ENCODE peak calls at places on chromosome 3, in seven cellular contexts. S, C, X, R, P, J and Z are unnamed samples.

GRCh38 chr3:181316481-181316880 is 326.9 kb upstream of the DNAJC19 start:
- DNase-seq in S (no peak), C (no peak), X (no peak), R (no peak), P (no peak), J (no peak), Z (no peak)

GRCh38 chr3:15330031-15330596 is 2.3 kb downstream of the SH3BP5 start:
- DNase-seq in S (no peak), C (peak; percentile 41), X (no peak), R (peak; percentile 91), P (peak; percentile 90), J (peak; percentile 14), Z (no peak)

GRCh38 chr3:46701211-46701939 is at the start of gene TMIE:
- DNase-seq in S (peak; percentile 20), C (no peak), X (no peak), R (no peak), P (no peak), J (no peak), Z (no peak)

GRCh38 chr3:162034368-162034767 is 537.8 kb downstream of the OTOL1 start:
- DNase-seq in S (no peak), C (no peak), X (no peak), R (no peak), P (peak; percentile 75), J (no peak), Z (no peak)

GRCh38 chr3:159872374-159873109 is 116.1 kb upstream of the IL12A start:
- DNase-seq in S (no peak), C (no peak), X (peak; percentile 84), R (no peak), P (peak; percentile 85), J (no peak), Z (peak; percentile 61)

GRCh38 chr3:43445820-43446219 is 159.5 kb downstream of the SNRK start:
- DNase-seq in S (no peak), C (no peak), X (no peak), R (no peak), P (no peak), J (no peak), Z (no peak)

GRCh38 chr3:43770426-43771103 is 79.8 kb downstream of the ABHD5 start:
- DNase-seq in S (peak; percentile 65), C (peak; percentile 69), X (no peak), R (peak; percentile 73), P (peak; percentile 32), J (peak; percentile 52), Z (no peak)

GRCh38 chr3:195757827-195758226 is 37.0 kb downstream of the MUC20 start:
- DNase-seq in S (no peak), C (no peak), X (no peak), R (no peak), P (no peak), J (no peak), Z (no peak)

GRCh38 chr3:100844063-100844936 is 135.0 kb downstream of the TFG start:
- DNase-seq in S (no peak), C (no peak), X (no peak), R (no peak), P (no peak), J (no peak), Z (no peak)

GRCh38 chr3:52385157-52385556 is 59.7 kb downstream of the SEMA3G start:
- DNase-seq in S (no peak), C (no peak), X (peak; percentile 7), R (no peak), P (peak; percentile 12), J (no peak), Z (no peak)

GRCh38 chr3:38126121-38126892 is 10.6 kb downstream of the ACAA1 start:
- DNase-seq in S (no peak), C (no peak), X (no peak), R (peak; percentile 50), P (no peak), J (no peak), Z (no peak)

GRCh38 chr3:100776736-100777135 is 67.4 kb downstream of the TFG start:
- DNase-seq in S (no peak), C (no peak), X (no peak), R (no peak), P (no peak), J (no peak), Z (no peak)

GRCh38 chr3:14346191-14346590 is 56.2 kb upstream of the SLC6A6 start:
- DNase-seq in S (no peak), C (no peak), X (no peak), R (no peak), P (no peak), J (no peak), Z (no peak)

GRCh38 chr3:48219543-48219942 is 3.8 kb upstream of the CAMP start:
- DNase-seq in S (peak; percentile 48), C (no peak), X (no peak), R (no peak), P (peak; percentile 48), J (no peak), Z (no peak)

GRCh38 chr3:11096266-11097135 is 57.8 kb upstream of the HRH1 start:
- DNase-seq in S (peak; percentile 61), C (peak; percentile 47), X (no peak), R (peak; percentile 91), P (peak; percentile 80), J (peak; percentile 61), Z (peak; percentile 89)

GRCh38 chr3:126127452-126127851 is 43.5 kb upstream of the SLC41A3 start:
- DNase-seq in S (peak; percentile 2), C (peak; percentile 3), X (no peak), R (peak; percentile 35), P (no peak), J (no peak), Z (peak; percentile 14)

GRCh38 chr3:6182909-6183308 is 678.0 kb upstream of the GRM7 start:
- DNase-seq in S (no peak), C (no peak), X (no peak), R (no peak), P (no peak), J (no peak), Z (no peak)

GRCh38 chr3:88195951-88196434 is 46.2 kb downstream of the C3orf38 start:
- DNase-seq in S (no peak), C (no peak), X (no peak), R (no peak), P (no peak), J (no peak), Z (no peak)

GRCh38 chr3:51382947-51383578 is 2.0 kb upstream of the MANF start:
- DNase-seq in S (no peak), C (no peak), X (no peak), R (no peak), P (no peak), J (no peak), Z (no peak)

GRCh38 chr3:170007031-170007663 is 30.6 kb upstream of the GPR160 start:
- DNase-seq in S (no peak), C (no peak), X (no peak), R (no peak), P (peak; percentile 76), J (no peak), Z (no peak)

GRCh38 chr3:127566801-127567200 is 23.7 kb downstream of the TPRA1 start:
- DNase-seq in S (no peak), C (no peak), X (no peak), R (no peak), P (no peak), J (no peak), Z (no peak)

GRCh38 chr3:142534543-142534942 is 44.0 kb downstream of the ATR start:
- DNase-seq in S (no peak), C (no peak), X (no peak), R (no peak), P (no peak), J (no peak), Z (no peak)
- H3K4me3 ChIP-seq in S (no peak overlapping the region), C (no peak overlapping the region), X (no peak overlapping the region), R (no peak overlapping the region), P (no peak overlapping the region), J (no peak overlapping the region), Z (no peak overlapping the region)

GRCh38 chr3:186380622-186381380 is 18.8 kb upstream of the DGKG start:
- DNase-seq in S (no peak), C (no peak), X (no peak), R (no peak), P (no peak), J (no peak), Z (no peak)

GRCh38 chr3:186382217-186382885 is 20.3 kb upstream of the DGKG start:
- DNase-seq in S (no peak), C (no peak), X (no peak), R (no peak), P (no peak), J (no peak), Z (no peak)

GRCh38 chr3:186383026-186383993 is 21.3 kb upstream of the DGKG start:
- DNase-seq in S (peak; percentile 30), C (no peak), X (no peak), R (no peak), P (no peak), J (no peak), Z (no peak)

GRCh38 chr3:186385856-186386602 is 24.0 kb upstream of the DGKG start:
- DNase-seq in S (no peak), C (no peak), X (no peak), R (no peak), P (no peak), J (no peak), Z (no peak)

DNA sequence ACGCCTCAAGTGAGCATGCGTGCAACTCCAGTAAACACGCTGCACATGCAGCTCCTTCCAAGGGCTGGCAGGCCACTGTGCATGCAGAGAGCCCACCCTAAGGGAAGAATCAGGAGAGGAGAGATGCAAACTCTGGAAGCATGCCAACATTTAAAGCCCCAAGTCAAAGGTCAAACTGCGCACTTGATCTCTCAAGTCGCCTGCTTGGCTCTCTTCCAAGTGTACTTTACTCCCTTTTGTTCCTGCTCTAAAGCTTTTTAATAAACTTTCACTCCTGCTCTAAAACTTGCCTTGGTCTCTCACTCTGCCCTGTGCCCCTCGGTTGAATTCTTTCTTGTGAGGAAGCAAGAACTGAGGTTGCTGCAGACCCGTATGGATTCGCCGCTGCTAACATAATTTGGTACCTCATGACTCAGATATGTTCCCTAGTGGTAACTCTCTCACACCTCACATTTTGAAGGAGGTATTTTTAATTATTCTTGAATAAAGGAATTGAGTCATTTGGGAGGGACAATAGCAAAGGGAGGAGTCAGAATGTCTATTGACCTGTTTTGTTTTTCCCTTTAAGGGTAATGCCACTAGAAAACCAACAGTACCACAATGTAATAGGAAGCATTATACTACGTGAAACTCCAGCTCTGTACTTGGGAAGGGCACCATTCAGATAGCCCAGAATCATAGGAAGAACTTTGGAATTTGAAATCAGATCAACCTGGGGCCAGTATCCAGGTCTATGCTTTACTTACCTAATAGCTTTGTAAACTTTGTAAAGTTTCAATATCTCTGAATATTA is 19.6 kb upstream of the DGKG start:
- DNase-seq in S (no peak), C (peak; percentile 22), X (no peak), R (no peak), P (no peak), J (no peak), Z (no peak)
- H3K4me3 ChIP-seq in S (no peak overlapping the region), C (no peak overlapping the region), X (no peak overlapping the region), R (no peak overlapping the region), P (no peak overlapping the region), J (no peak overlapping the region), Z (no peak overlapping the region)

GRCh38 chr3:24494616-24495333 is at the start of gene THRB:
- DNase-seq in S (peak; percentile 79), C (peak; percentile 77), X (no peak), R (peak; percentile 87), P (peak; percentile 53), J (peak; percentile 24), Z (peak; percentile 60)
- H3K4me3 ChIP-seq in S (peak within 1 kb of the TSS; percentile 77), C (peak within 1 kb of the TSS; percentile 74), X (peak within 1 kb of the TSS; percentile 78), R (peak within 1 kb of the TSS; percentile 61), P (peak within 1 kb of the TSS; percentile 76), J (peak within 1 kb of the TSS; percentile 91), Z (peak within 1 kb of the TSS; percentile 83)

GRCh38 chr3:135018171-135018923 is 223.3 kb downstream of the EPHB1 start:
- DNase-seq in S (no peak), C (no peak), X (no peak), R (no peak), P (no peak), J (no peak), Z (no peak)

GRCh38 chr3:135020181-135020580 is 225.1 kb downstream of the EPHB1 start:
- DNase-seq in S (no peak), C (no peak), X (no peak), R (no peak), P (peak; percentile 25), J (no peak), Z (no peak)

GRCh38 chr3:135023985-135024658 is 229.1 kb downstream of the EPHB1 start:
- DNase-seq in S (no peak), C (no peak), X (no peak), R (no peak), P (no peak), J (no peak), Z (no peak)
- H3K4me3 ChIP-seq in S (no peak overlapping the region), C (no peak overlapping the region), X (no peak overlapping the region), R (no peak overlapping the region), P (no peak overlapping the region), J (no peak overlapping the region), Z (no peak overlapping the region)